ENCODE peak calls at places on chromosomes 7 and 10, in four cellular contexts. S, I, K and C are unnamed samples.
A peak's percentile ranks its signal among the peaks of the same experiment; 100 is the strongest.

GRCh38 chr7:494906-495305 is 24.7 kb downstream of the PDGFA start:
- DNase-seq in K (no peak), S (no peak), I (no peak), C (no peak)

GRCh38 chr7:137909042-137909441 is 62.3 kb upstream of the DGKI start:
- DNase-seq in I (no peak), K (no peak), S (no peak), C (peak; percentile 58)

GRCh38 chr7:33677556-33677955 is 227.8 kb upstream of the BMPER start:
- DNase-seq in S (no peak), I (no peak), K (no peak), C (peak; percentile 43)

GRCh38 chr10:104092749-104093148 is 7.1 kb upstream of the COL17A1 start:
- DNase-seq in I (no peak), S (no peak), K (no peak), C (no peak)

GRCh38 chr7:17297243-17297642 is 1.2 kb upstream of the AHR start:
- DNase-seq in I (no peak), S (no peak), K (no peak), C (no peak)

GRCh38 chr7:98913612-98914011 is 35.3 kb downstream of the TRRAP start:
- DNase-seq in K (no peak), S (no peak), I (no peak), C (no peak)

GRCh38 chr7:4069268-4070095 is 612.6 kb upstream of the FOXK1 start:
- DNase-seq in I (no peak), S (no peak), K (no peak), C (no peak)

GRCh38 chr7:127689194-127689772 is 37.3 kb downstream of the SND1 start:
- DNase-seq in K (no peak), I (no peak), S (no peak), C (no peak)

GRCh38 chr7:28722684-28723083 is 235.4 kb downstream of the TRIL start:
- DNase-seq in K (no peak), I (no peak), S (no peak), C (no peak)

GRCh38 chr10:97355571-97355975 is 21.0 kb upstream of the FRAT2 start:
- DNase-seq in K (no peak), I (no peak), S (no peak), C (peak; percentile 28)

GRCh38 chr10:20185116-20185515 is 368.9 kb downstream of the PLXDC2 start:
- DNase-seq in S (no peak), I (no peak), K (no peak), C (no peak)

GRCh38 chr10:93461124-93461806 is 20.9 kb downstream of the MYOF start:
- DNase-seq in I (no peak), K (no peak), S (no peak), C (peak; percentile 65)

GRCh38 chr7:82044497-82045080 is 274.7 kb upstream of the HGF start:
- DNase-seq in K (no peak), I (no peak), S (peak; percentile 43), C (peak; percentile 83)

GRCh38 chr10:16996530-16996964 is 133.1 kb downstream of the CUBN start:
- DNase-seq in S (no peak), K (no peak), I (no peak), C (peak; percentile 73)

GRCh38 chr10:104029528-104029875 is 56.2 kb downstream of the COL17A1 start:
- DNase-seq in K (no peak), S (no peak), I (no peak), C (peak; percentile 91)

GRCh38 chr10:30882281-30882680 is 149.4 kb downstream of the ZNF438 start:
- DNase-seq in S (no peak), K (no peak), I (no peak), C (peak; percentile 51)